ENCODE peak calls at places on chromosomes 4 and X, in five cellular contexts. J is hepatocyte, U is ovary, D is Calu3, C is AG09319. I is an unnamed sample.

GRCh38 chr4:69563424-69563823 is 67.7 kb upstream of the UGT2B4 start:
- DNase-seq in J (no peak), U (no peak), D (no peak), C (no peak), I (no peak)

GRCh38 chr4:177447417-177448004 is 5.3 kb upstream of the AGA start:
- DNase-seq in J (no peak), U (no peak), D (no peak), C (no peak), I (no peak)

GRCh38 chr4:85784348-85784747 is 309.4 kb downstream of the ARHGAP24 start:
- DNase-seq in J (no peak), U (no peak), D (no peak), C (no peak), I (no peak)

GRCh38 chr4:35506161-35506560 is 738.2 kb downstream of the ARAP2 start:
- DNase-seq in J (no peak), U (no peak), D (no peak), C (no peak), I (no peak)

GRCh38 chrX:40068048-40068447 is 29.7 kb downstream of the BCOR start:
- DNase-seq in J (no peak), U (no peak), D (no peak), C (no peak), I (no peak)

GRCh38 chr4:183760326-183760725 is 101.2 kb downstream of the TRAPPC11 start:
- DNase-seq in J (peak), U (no peak), D (no peak), C (no peak), I (peak)

GRCh38 chr4:125789018-125789417 is 474.3 kb downstream of the FAT4 start:
- DNase-seq in J (no peak), U (no peak), D (no peak), C (peak), I (no peak)

GRCh38 chr4:20203508-20203907 is 48.2 kb upstream of the SLIT2 start:
- DNase-seq in J (no peak), U (no peak), D (no peak), C (peak), I (no peak)

GRCh38 chr4:5758741-5759140 is 47.7 kb downstream of the EVC start:
- DNase-seq in J (peak), U (no peak), D (no peak), C (peak), I (no peak)

GRCh38 chr4:173802714-173803022 is 272.6 kb upstream of the HAND2 start:
- DNase-seq in J (no peak), U (no peak), D (no peak), C (no peak), I (no peak)

GRCh38 chr4:8319731-8320385 is 50.3 kb downstream of the HTRA3 start:
- DNase-seq in J (no peak), U (peak), D (no peak), C (no peak), I (no peak)

GRCh38 chr4:138576684-138577083 is 334.5 kb upstream of the SLC7A11 start:
- DNase-seq in J (peak), U (no peak), D (peak), C (peak), I (peak)

GRCh38 chr4:91454111-91454510 is 849.7 kb upstream of the GRID2 start:
- DNase-seq in J (no peak), U (no peak), D (no peak), C (no peak), I (no peak)

GRCh38 chrX:103774070-103774642 is 2.5 kb upstream of the PLP1 start:
- DNase-seq in J (peak), U (no peak), D (peak), C (no peak), I (no peak)

GRCh38 chrX:70720721-70721120 is 187.8 kb downstream of the TEX11 start:
- DNase-seq in J (peak), U (no peak), D (no peak), C (no peak), I (peak)

GRCh38 chr4:68267433-68267944 is 22.0 kb upstream of the TMPRSS11B start:
- DNase-seq in J (no peak), U (no peak), D (peak), C (no peak), I (no peak)

GRCh38 chr4:5874811-5875465 is 17.9 kb downstream of the CRMP1 start:
- DNase-seq in J (no peak), U (no peak), D (no peak), C (no peak), I (no peak)

GRCh38 chrX:33906971-33907370 is 225.1 kb downstream of the FAM47A start:
- DNase-seq in J (no peak), U (no peak), D (peak), C (no peak), I (no peak)

GRCh38 chr4:86243750-86244149 is 116.1 kb downstream of the MAPK10 start:
- DNase-seq in J (no peak), U (no peak), D (no peak), C (no peak), I (no peak)

GRCh38 chr4:150160473-150160872 is 82.2 kb downstream of the DCLK2 start:
- DNase-seq in J (no peak), U (no peak), D (no peak), C (no peak), I (no peak)

GRCh38 chr4:17667653-17668201 is 53.3 kb downstream of the MED28 start:
- DNase-seq in J (no peak), U (no peak), D (no peak), C (no peak), I (no peak)

GRCh38 chr4:56937262-56937661 is 29.6 kb downstream of the REST start:
- DNase-seq in J (no peak), U (no peak), D (no peak), C (peak), I (no peak)

GRCh38 chr4:1296324-1297022 is 6.8 kb downstream of the MAEA start:
- DNase-seq in J (no peak), U (no peak), D (no peak), C (no peak), I (no peak)

GRCh38 chrX:101918746-101919145 is 13.1 kb downstream of the ZMAT1 start:
- DNase-seq in J (no peak), U (no peak), D (no peak), C (no peak), I (no peak)

GRCh38 chrX:141341743-141342142 is 99.4 kb upstream of the SPANXC start:
- DNase-seq in J (no peak), U (no peak), D (no peak), C (no peak), I (no peak)

GRCh38 chr4:175813126-175813715 is 1.2 kb upstream of the GPM6A start:
- DNase-seq in J (no peak), U (no peak), D (no peak), C (no peak), I (no peak)

GRCh38 chr4:14596904-14597303 is 405.4 kb upstream of the CPEB2 start:
- DNase-seq in J (no peak), U (no peak), D (no peak), C (no peak), I (no peak)

GRCh38 chr4:121278811-121279368 is 101.9 kb downstream of the QRFPR start:
- DNase-seq in J (peak), U (no peak), D (no peak), C (no peak), I (no peak)

GRCh38 chr4:121273191-121273590 is 107.6 kb downstream of the QRFPR start:
- DNase-seq in J (no peak), U (no peak), D (no peak), C (no peak), I (no peak)

GRCh38 chr4:121283319-121283718 is 97.5 kb downstream of the QRFPR start:
- DNase-seq in J (no peak), U (no peak), D (no peak), C (no peak), I (no peak)

GRCh38 chr4:121272526-121272925 is 108.3 kb downstream of the QRFPR start:
- DNase-seq in J (peak), U (no peak), D (no peak), C (no peak), I (peak)

DNA sequence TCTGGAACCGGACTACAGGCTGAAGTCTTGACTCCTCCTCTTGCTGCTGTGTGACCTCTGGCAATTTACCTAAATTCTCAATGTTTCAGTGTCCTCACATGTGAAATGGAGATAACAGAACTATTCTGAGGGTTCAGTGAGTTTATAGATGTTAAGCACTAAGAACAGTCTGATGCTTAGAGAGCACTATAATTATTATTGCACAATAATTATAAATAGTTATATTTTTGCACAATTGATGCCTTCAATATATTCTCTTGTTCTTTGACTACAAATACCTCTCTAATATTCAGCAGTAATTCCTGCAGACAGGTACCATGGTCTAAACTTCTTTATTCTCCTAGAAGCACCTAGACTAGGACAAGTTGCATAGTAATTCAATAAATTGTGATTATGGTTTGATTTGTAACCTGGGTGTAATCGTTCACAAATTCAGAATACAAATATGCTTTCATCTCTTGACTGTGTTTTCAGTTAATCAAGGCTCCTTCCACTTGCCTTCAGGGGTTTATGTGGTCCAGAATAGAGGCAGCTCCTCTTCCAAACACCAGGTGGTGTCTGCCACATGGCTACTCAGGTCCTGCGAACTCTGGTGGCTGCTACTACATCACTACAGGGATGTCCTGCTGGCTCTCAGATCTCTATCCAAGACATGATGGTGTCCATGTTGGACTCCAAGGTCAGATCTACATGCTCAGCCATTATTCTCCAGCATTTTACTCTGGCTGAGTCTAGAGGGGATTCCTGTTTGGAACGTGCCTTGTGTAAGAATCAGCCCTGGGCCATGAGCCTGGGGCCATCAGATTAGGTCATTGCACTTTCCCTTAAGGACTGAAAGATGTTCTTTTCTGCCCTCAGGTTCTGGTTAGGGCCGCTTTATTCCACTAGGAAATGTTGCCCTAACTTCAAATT is 103.4 kb downstream of the QRFPR start:
- DNase-seq in J (peak), U (no peak), D (peak), C (no peak), I (peak)
- TF ChIP-seq CTCF in J (peak), U (no peak), D (no peak), C (peak), I (peak)

GRCh38 chrX:153494541-153495361 is at the start of gene BGN:
- DNase-seq in J (peak), U (peak), D (peak), C (no peak), I (peak)
- TF ChIP-seq CTCF in J (peak), U (peak), D (no peak), C (peak), I (no peak)

GRCh38 chr4:154927126-154927525 is 146.1 kb downstream of the RBM46 start:
- DNase-seq in J (no peak), U (no peak), D (no peak), C (no peak), I (no peak)

DNA sequence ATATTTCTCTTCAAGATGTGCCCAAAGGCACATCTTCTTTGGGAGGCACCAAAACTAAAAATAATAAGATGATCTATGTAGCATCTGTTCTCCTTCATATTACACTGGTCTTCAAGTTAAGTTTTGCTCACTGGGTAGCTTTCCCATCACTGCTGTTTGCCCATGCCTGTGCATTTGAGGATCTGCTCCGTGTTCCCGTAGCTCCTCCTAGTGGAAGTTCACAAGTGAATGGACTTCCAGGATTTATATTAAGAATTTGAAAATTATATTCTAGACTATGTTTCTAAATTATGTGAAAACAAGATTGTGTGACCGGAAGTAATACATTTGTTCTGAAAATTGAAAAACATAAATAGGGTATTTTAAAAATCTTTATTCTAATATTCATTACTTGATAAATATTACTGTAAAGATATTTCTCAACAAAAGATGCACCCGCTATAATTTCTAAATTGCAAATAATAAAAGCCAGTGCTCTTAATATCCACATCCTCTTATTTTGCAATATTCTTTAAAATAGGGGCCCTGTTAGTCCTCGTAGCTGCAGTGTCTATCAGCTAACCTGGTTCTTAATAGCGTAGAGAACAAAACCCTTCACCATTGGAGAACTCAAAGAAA is 147.7 kb downstream of the RBM46 start:
- DNase-seq in J (peak), U (no peak), D (peak), C (peak), I (peak)
- TF ChIP-seq CTCF in J (peak), U (no peak), D (peak), C (peak), I (no peak)

DNA sequence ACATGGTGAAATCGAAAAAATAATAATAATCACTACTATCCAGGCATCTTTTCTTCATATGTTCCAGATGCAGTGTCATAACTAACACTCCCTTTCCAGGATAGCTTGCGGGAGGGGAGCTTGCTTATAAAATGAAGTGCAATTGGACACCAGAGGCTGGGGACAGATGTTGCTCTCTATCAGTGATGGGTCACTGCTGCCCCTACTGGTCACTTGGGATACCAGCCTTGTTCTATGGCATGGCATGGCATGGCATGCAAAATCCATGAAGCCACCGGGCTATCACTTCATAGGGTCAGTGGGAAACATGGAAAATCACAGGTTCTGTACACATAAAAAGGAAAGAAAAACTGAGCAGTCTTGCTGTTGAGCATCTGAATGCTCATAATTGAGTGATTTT is 168.1 kb downstream of the GLRA2 start:
- DNase-seq in J (peak), U (peak), D (peak), C (no peak), I (peak)
- TF ChIP-seq CTCF in J (peak), U (no peak), D (peak), C (peak), I (peak)

GRCh38 chrX:154019633-154020499 is at the start of gene IRAK1:
- DNase-seq in J (peak), U (peak), D (peak), C (no peak), I (peak)

GRCh38 chrX:154021131-154021611 is 1.5 kb upstream of the IRAK1 start:
- DNase-seq in J (no peak), U (no peak), D (no peak), C (no peak), I (no peak)

GRCh38 chrX:154022108-154022507 is 2.4 kb upstream of the IRAK1 start:
- DNase-seq in J (no peak), U (no peak), D (no peak), C (no peak), I (no peak)

GRCh38 chrX:154019061-154019621 is 561 bp downstream of the IRAK1 start:
- DNase-seq in J (no peak), U (no peak), D (peak), C (no peak), I (no peak)

DNA sequence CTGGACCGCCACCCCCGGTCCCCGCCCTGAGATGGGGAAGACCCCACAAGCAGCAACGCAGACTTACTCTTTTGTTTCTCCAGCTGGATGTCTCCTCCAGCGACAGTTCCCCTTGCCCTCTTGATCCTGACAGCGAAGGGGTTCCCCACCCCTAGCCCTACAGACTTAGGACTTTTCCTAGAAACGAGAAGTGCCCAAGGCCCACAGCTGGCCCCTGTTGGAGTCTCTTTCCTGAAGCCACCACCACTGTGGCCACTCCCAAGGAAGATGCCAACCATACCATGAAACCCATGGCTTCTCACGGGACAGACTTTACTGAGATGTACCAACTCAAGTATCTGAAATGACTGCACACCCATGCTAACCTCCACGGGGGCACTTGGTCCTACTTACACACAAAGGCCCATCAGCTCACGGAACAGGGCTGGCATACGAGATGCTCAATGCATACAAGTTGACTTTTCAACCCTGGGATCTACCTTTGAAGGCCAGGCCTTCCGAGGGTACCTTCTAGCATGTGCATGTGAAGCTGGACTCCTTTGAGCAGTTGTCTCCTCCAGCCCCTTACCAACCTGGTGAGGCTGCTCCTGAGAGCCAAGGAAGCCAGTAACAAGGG is 906 bp upstream of the IRAK1 start:
- DNase-seq in J (no peak), U (no peak), D (no peak), C (no peak), I (no peak)
- TF ChIP-seq CTCF in J (no peak), U (no peak), D (no peak), C (no peak), I (no peak)

GRCh38 chrX:14051416-14051815 is 21.7 kb upstream of the GEMIN8 start:
- DNase-seq in J (no peak), U (no peak), D (no peak), C (no peak), I (no peak)
- TF ChIP-seq CTCF in J (peak), U (no peak), D (no peak), C (no peak), I (no peak)

GRCh38 chrX:136767104-136767941 is 13.4 kb downstream of the ARHGEF6 start:
- DNase-seq in J (peak), U (peak), D (peak), C (no peak), I (peak)
- TF ChIP-seq CTCF in J (no peak), U (peak), D (peak), C (peak), I (peak)

GRCh38 chr4:165398570-165398969 is 19.8 kb downstream of the CPE start:
- DNase-seq in J (peak), U (no peak), D (peak), C (no peak), I (peak)

GRCh38 chr4:165404696-165405095 is 25.9 kb downstream of the CPE start:
- DNase-seq in J (no peak), U (no peak), D (no peak), C (no peak), I (no peak)

GRCh38 chr4:165402375-165402774 is 23.6 kb downstream of the CPE start:
- DNase-seq in J (no peak), U (no peak), D (no peak), C (no peak), I (no peak)

GRCh38 chr4:165403667-165404066 is 24.9 kb downstream of the CPE start:
- DNase-seq in J (no peak), U (no peak), D (no peak), C (no peak), I (no peak)

GRCh38 chr4:165404080-165404479 is 25.3 kb downstream of the CPE start:
- DNase-seq in J (no peak), U (no peak), D (no peak), C (no peak), I (no peak)
- TF ChIP-seq CTCF in J (no peak), U (no peak), D (no peak), C (no peak), I (no peak)

GRCh38 chrX:69137911-69138310 is 27.3 kb downstream of the PJA1 start:
- DNase-seq in J (no peak), U (peak), D (no peak), C (no peak), I (no peak)

GRCh38 chrX:69137371-69137881 is 27.8 kb downstream of the PJA1 start:
- DNase-seq in J (peak), U (peak), D (no peak), C (peak), I (no peak)

GRCh38 chrX:69130448-69130847 is 34.8 kb downstream of the PJA1 start:
- DNase-seq in J (no peak), U (no peak), D (no peak), C (no peak), I (no peak)

GRCh38 chrX:69136546-69137331 is 28.5 kb downstream of the PJA1 start:
- DNase-seq in J (peak), U (peak), D (no peak), C (no peak), I (no peak)

GRCh38 chrX:69133561-69134542 is 31.4 kb downstream of the PJA1 start:
- DNase-seq in J (peak), U (peak), D (peak), C (no peak), I (peak)
- TF ChIP-seq CTCF in J (peak), U (no peak), D (peak), C (peak), I (peak)

GRCh38 chr4:23967281-23967680 is 77.4 kb upstream of the PPARGC1A start:
- DNase-seq in J (no peak), U (no peak), D (no peak), C (no peak), I (no peak)
- TF ChIP-seq CTCF in J (no peak), U (no peak), D (no peak), C (no peak), I (no peak)

I was measured in Caco-2.